ENCODE peak calls at places on chromosomes 12 and 14, in ten cellular contexts. One of them, this sample, is unnamed.

GRCh38 chr14:54804720-54805060 is 97.9 kb downstream of the GCH1 start:
- DNase-seq in sigmoid colon: no peak
- DNase-seq in lung: no peak
- DNase-seq in Panc1: no peak
- DNase-seq in HL-60: no peak
- DNase-seq in esophagus squamous epithelium: no peak
- DNase-seq in epithelial cell of esophagus: peak
- DNase-seq in neural crest cell: no peak
- DNase-seq in RWPE1: no peak
- DNase-seq in pancreas: no peak
- DNase-seq in this sample: no peak

GRCh38 chr14:96598332-96598928 is 96.2 kb downstream of the PAPOLA start:
- DNase-seq in sigmoid colon: no peak
- DNase-seq in epithelial cell of esophagus: no peak
- DNase-seq in esophagus squamous epithelium: no peak
- DNase-seq in Panc1: no peak
- DNase-seq in lung: no peak
- DNase-seq in pancreas: no peak
- DNase-seq in RWPE1: no peak
- DNase-seq in neural crest cell: no peak
- DNase-seq in HL-60: no peak
- DNase-seq in this sample: no peak

GRCh38 chr12:53485955-53486729 is 13.1 kb downstream of the MAP3K12 start:
- DNase-seq in Panc1: no peak
- DNase-seq in pancreas: no peak
- DNase-seq in RWPE1: no peak
- DNase-seq in esophagus squamous epithelium: no peak
- DNase-seq in lung: no peak
- DNase-seq in sigmoid colon: peak
- DNase-seq in epithelial cell of esophagus: no peak
- DNase-seq in HL-60: no peak
- DNase-seq in neural crest cell: no peak
- DNase-seq in this sample: no peak

GRCh38 chr14:65065719-65066118 is 36.6 kb downstream of the MAX start:
- DNase-seq in RWPE1: peak
- DNase-seq in lung: no peak
- DNase-seq in pancreas: no peak
- DNase-seq in sigmoid colon: no peak
- DNase-seq in Panc1: no peak
- DNase-seq in esophagus squamous epithelium: no peak
- DNase-seq in neural crest cell: no peak
- DNase-seq in epithelial cell of esophagus: peak
- DNase-seq in HL-60: no peak
- DNase-seq in this sample: no peak

GRCh38 chr14:50559990-50560928 is at the start of gene ATL1:
- DNase-seq in pancreas: peak
- DNase-seq in esophagus squamous epithelium: no peak
- DNase-seq in RWPE1: peak
- DNase-seq in neural crest cell: peak
- DNase-seq in HL-60: peak
- DNase-seq in sigmoid colon: peak
- DNase-seq in epithelial cell of esophagus: peak
- DNase-seq in lung: peak
- DNase-seq in Panc1: no peak
- DNase-seq in this sample: peak

GRCh38 chr12:51232642-51233041 is 6.0 kb upstream of the DAZAP2 start:
- DNase-seq in sigmoid colon: no peak
- DNase-seq in Panc1: no peak
- DNase-seq in RWPE1: no peak
- DNase-seq in epithelial cell of esophagus: no peak
- DNase-seq in pancreas: no peak
- DNase-seq in neural crest cell: no peak
- DNase-seq in lung: no peak
- DNase-seq in HL-60: no peak
- DNase-seq in esophagus squamous epithelium: no peak
- DNase-seq in this sample: no peak

GRCh38 chr12:122031342-122032216 is 9.9 kb downstream of the BCL7A start:
- DNase-seq in neural crest cell: peak
- DNase-seq in lung: peak
- DNase-seq in RWPE1: no peak
- DNase-seq in epithelial cell of esophagus: peak
- DNase-seq in pancreas: peak
- DNase-seq in Panc1: no peak
- DNase-seq in sigmoid colon: no peak
- DNase-seq in esophagus squamous epithelium: no peak
- DNase-seq in HL-60: no peak
- DNase-seq in this sample: peak

GRCh38 chr12:124517260-124518050 is 50.0 kb downstream of the NCOR2 start:
- DNase-seq in sigmoid colon: peak
- DNase-seq in Panc1: no peak
- DNase-seq in epithelial cell of esophagus: peak
- DNase-seq in HL-60: no peak
- DNase-seq in esophagus squamous epithelium: no peak
- DNase-seq in lung: peak
- DNase-seq in pancreas: peak
- DNase-seq in neural crest cell: no peak
- DNase-seq in RWPE1: peak
- DNase-seq in this sample: no peak

GRCh38 chr12:5794156-5794555 is 150.9 kb downstream of the ANO2 start:
- DNase-seq in lung: no peak
- DNase-seq in sigmoid colon: no peak
- DNase-seq in pancreas: no peak
- DNase-seq in HL-60: no peak
- DNase-seq in epithelial cell of esophagus: no peak
- DNase-seq in neural crest cell: no peak
- DNase-seq in Panc1: no peak
- DNase-seq in RWPE1: no peak
- DNase-seq in esophagus squamous epithelium: no peak
- DNase-seq in this sample: no peak

GRCh38 chr14:102777711-102778615 is 714 bp downstream of the TRAF3 start:
- DNase-seq in RWPE1: peak
- DNase-seq in lung: no peak
- DNase-seq in neural crest cell: no peak
- DNase-seq in sigmoid colon: no peak
- DNase-seq in HL-60: no peak
- DNase-seq in esophagus squamous epithelium: no peak
- DNase-seq in Panc1: no peak
- DNase-seq in pancreas: peak
- DNase-seq in epithelial cell of esophagus: peak
- DNase-seq in this sample: peak

GRCh38 chr14:102878174-102878969 is 44.1 kb upstream of the AMN start:
- DNase-seq in lung: no peak
- DNase-seq in sigmoid colon: no peak
- DNase-seq in neural crest cell: no peak
- DNase-seq in RWPE1: no peak
- DNase-seq in Panc1: no peak
- DNase-seq in esophagus squamous epithelium: no peak
- DNase-seq in HL-60: no peak
- DNase-seq in epithelial cell of esophagus: peak
- DNase-seq in pancreas: no peak
- DNase-seq in this sample: no peak

DNA sequence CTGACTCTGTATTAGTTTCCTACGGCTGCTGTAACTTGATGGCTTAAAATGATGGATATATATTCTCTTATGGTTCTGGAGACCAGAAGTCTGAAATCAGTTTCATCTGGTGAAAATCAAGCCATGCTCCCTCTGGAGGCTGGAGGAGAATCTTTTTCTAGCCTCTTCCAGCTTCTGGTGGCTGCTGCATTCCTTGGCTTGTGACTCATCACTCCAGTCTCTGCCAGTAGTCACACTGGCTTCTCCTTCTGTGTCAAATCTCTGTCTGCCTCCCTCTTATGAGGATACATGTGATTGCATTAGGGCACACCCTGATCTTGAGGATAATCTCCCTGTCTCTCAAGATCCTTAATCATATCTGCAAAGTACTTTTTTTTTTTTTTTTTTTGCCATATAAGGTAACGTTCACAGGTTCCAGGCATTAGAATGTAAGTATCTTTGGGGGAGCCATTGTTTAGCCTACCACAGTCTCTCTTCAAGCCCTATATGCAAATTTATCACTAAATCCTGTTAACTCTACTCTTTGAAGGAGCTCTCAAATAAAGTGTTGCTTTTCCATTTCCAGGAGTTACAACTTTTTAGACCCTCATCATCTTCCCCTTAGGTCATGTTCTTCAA is 17.8 kb downstream of the DNAL1 start:
- DNase-seq in neural crest cell: no peak
- DNase-seq in Panc1: peak
- DNase-seq in epithelial cell of esophagus: peak
- DNase-seq in esophagus squamous epithelium: no peak
- DNase-seq in RWPE1: peak
- DNase-seq in lung: no peak
- DNase-seq in sigmoid colon: no peak
- DNase-seq in pancreas: no peak
- DNase-seq in HL-60: no peak
- DNase-seq in this sample: no peak
- TF ChIP-seq CTCF in neural crest cell: peak
- TF ChIP-seq CTCF in Panc1: peak
- TF ChIP-seq CTCF in epithelial cell of esophagus: peak
- TF ChIP-seq CTCF in esophagus squamous epithelium: peak
- TF ChIP-seq CTCF in RWPE1: peak
- TF ChIP-seq CTCF in lung: no peak
- TF ChIP-seq CTCF in sigmoid colon: peak
- TF ChIP-seq CTCF in pancreas: no peak
- TF ChIP-seq CTCF in HL-60: no peak
- TF ChIP-seq CTCF in this sample: no peak

GRCh38 chr12:3671330-3672112 is 81.4 kb downstream of the CRACR2A start:
- DNase-seq in Panc1: no peak
- DNase-seq in neural crest cell: no peak
- DNase-seq in epithelial cell of esophagus: peak
- DNase-seq in HL-60: no peak
- DNase-seq in pancreas: no peak
- DNase-seq in esophagus squamous epithelium: no peak
- DNase-seq in sigmoid colon: no peak
- DNase-seq in lung: no peak
- DNase-seq in RWPE1: no peak
- DNase-seq in this sample: no peak

GRCh38 chr12:3669594-3669993 is 83.3 kb downstream of the CRACR2A start:
- DNase-seq in epithelial cell of esophagus: no peak
- DNase-seq in RWPE1: no peak
- DNase-seq in esophagus squamous epithelium: no peak
- DNase-seq in sigmoid colon: no peak
- DNase-seq in neural crest cell: no peak
- DNase-seq in HL-60: no peak
- DNase-seq in pancreas: no peak
- DNase-seq in lung: no peak
- DNase-seq in Panc1: no peak
- DNase-seq in this sample: no peak

GRCh38 chr12:3668479-3669165 is 84.3 kb downstream of the CRACR2A start:
- DNase-seq in RWPE1: no peak
- DNase-seq in esophagus squamous epithelium: no peak
- DNase-seq in epithelial cell of esophagus: no peak
- DNase-seq in neural crest cell: no peak
- DNase-seq in HL-60: no peak
- DNase-seq in lung: no peak
- DNase-seq in sigmoid colon: no peak
- DNase-seq in Panc1: no peak
- DNase-seq in pancreas: no peak
- DNase-seq in this sample: no peak

GRCh38 chr12:3670083-3670620 is 82.8 kb downstream of the CRACR2A start:
- DNase-seq in lung: no peak
- DNase-seq in HL-60: no peak
- DNase-seq in epithelial cell of esophagus: peak
- DNase-seq in neural crest cell: no peak
- DNase-seq in Panc1: no peak
- DNase-seq in esophagus squamous epithelium: no peak
- DNase-seq in sigmoid colon: no peak
- DNase-seq in pancreas: no peak
- DNase-seq in RWPE1: peak
- DNase-seq in this sample: no peak

DNA sequence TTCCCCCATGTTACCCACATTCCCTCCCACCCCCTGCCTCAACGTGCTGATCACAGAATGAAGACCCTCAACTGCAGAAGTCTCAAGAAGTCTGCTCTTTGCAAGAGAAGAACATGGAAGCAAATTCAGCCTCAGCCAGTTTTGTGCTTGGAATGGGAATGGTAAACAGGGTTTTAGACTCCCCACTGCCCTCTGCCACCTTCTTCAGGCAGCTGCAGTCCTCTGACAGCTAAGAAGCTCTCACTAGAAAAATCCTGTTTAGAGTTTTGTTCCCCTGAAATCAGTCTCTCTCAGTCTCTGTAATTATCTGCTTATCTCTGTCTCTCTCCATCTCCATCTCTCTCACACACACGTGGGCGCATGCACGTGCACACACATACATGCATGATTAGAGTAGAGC is 85.4 kb downstream of the CRACR2A start:
- DNase-seq in lung: no peak
- DNase-seq in neural crest cell: no peak
- DNase-seq in RWPE1: no peak
- DNase-seq in Panc1: no peak
- DNase-seq in esophagus squamous epithelium: no peak
- DNase-seq in sigmoid colon: no peak
- DNase-seq in epithelial cell of esophagus: no peak
- DNase-seq in pancreas: no peak
- DNase-seq in HL-60: no peak
- DNase-seq in this sample: no peak
- TF ChIP-seq CTCF in lung: no peak
- TF ChIP-seq CTCF in neural crest cell: peak
- TF ChIP-seq CTCF in RWPE1: no peak
- TF ChIP-seq CTCF in Panc1: no peak
- TF ChIP-seq CTCF in esophagus squamous epithelium: no peak
- TF ChIP-seq CTCF in sigmoid colon: no peak
- TF ChIP-seq CTCF in epithelial cell of esophagus: no peak
- TF ChIP-seq CTCF in pancreas: no peak
- TF ChIP-seq CTCF in HL-60: no peak
- TF ChIP-seq CTCF in this sample: no peak

DNA sequence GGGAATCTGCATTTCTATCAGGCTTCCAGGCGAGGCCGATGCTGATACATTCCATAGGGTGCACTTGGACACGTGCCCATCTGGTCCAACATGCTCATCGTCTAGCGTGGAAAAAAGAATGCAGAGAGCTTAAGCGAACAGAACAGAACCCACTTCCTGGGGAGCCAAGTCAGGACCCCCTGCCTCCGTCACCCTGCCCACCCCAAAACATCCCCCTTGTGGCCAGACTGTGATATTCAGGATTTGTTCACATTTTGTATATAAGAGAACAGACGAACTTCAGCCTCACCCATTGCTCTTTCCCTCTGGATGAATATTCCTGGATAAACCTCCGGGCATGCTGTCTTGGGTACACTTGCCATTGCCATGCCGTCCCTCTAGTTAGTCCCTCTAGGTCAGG is 4.3 kb upstream of the PIWIL1 start:
- DNase-seq in sigmoid colon: no peak
- DNase-seq in Panc1: no peak
- DNase-seq in epithelial cell of esophagus: no peak
- DNase-seq in HL-60: no peak
- DNase-seq in RWPE1: no peak
- DNase-seq in esophagus squamous epithelium: no peak
- DNase-seq in lung: no peak
- DNase-seq in pancreas: no peak
- DNase-seq in neural crest cell: no peak
- DNase-seq in this sample: no peak
- TF ChIP-seq CTCF in sigmoid colon: no peak
- TF ChIP-seq CTCF in Panc1: no peak
- TF ChIP-seq CTCF in epithelial cell of esophagus: no peak
- TF ChIP-seq CTCF in HL-60: no peak
- TF ChIP-seq CTCF in RWPE1: no peak
- TF ChIP-seq CTCF in esophagus squamous epithelium: no peak
- TF ChIP-seq CTCF in lung: no peak
- TF ChIP-seq CTCF in pancreas: no peak
- TF ChIP-seq CTCF in neural crest cell: peak
- TF ChIP-seq CTCF in this sample: no peak

GRCh38 chr14:101639257-101639833 is 78.0 kb downstream of the DIO3 start:
- DNase-seq in pancreas: no peak
- DNase-seq in esophagus squamous epithelium: no peak
- DNase-seq in lung: no peak
- DNase-seq in RWPE1: no peak
- DNase-seq in epithelial cell of esophagus: no peak
- DNase-seq in HL-60: no peak
- DNase-seq in Panc1: no peak
- DNase-seq in neural crest cell: no peak
- DNase-seq in sigmoid colon: no peak
- DNase-seq in this sample: no peak
- TF ChIP-seq CTCF in pancreas: no peak
- TF ChIP-seq CTCF in esophagus squamous epithelium: no peak
- TF ChIP-seq CTCF in lung: no peak
- TF ChIP-seq CTCF in RWPE1: no peak
- TF ChIP-seq CTCF in epithelial cell of esophagus: no peak
- TF ChIP-seq CTCF in HL-60: no peak
- TF ChIP-seq CTCF in Panc1: no peak
- TF ChIP-seq CTCF in neural crest cell: no peak
- TF ChIP-seq CTCF in sigmoid colon: no peak
- TF ChIP-seq CTCF in this sample: no peak